ENCODE peak calls at places on chromosomes 11 and 22, in ten cellular contexts. P, J, Z, M, R, H, C, T, E and X are unnamed samples.

GRCh38 chr11:1727088-1727690 is 23.2 kb downstream of the IFITM10 start:
- DNase-seq in P (no peak), J (no peak), Z (no peak), M (no peak), R (no peak), H (no peak), C (no peak), T (no peak), E (no peak), X (no peak)

GRCh38 chr11:118625976-118626375 is 18.6 kb downstream of the PHLDB1 start:
- DNase-seq in P (no peak), J (no peak), Z (no peak), M (no peak), R (peak; percentile 19), H (peak; percentile 19), C (no peak), T (no peak), E (no peak), X (no peak)

GRCh38 chr11:7549681-7550080 is 35.9 kb downstream of the PPFIBP2 start:
- DNase-seq in P (no peak), J (no peak), Z (no peak), M (no peak), R (no peak), H (no peak), C (no peak), T (no peak), E (no peak), X (no peak)

GRCh38 chr22:27970596-27971220 is 51.7 kb upstream of the PITPNB start:
- DNase-seq in P (no peak), J (no peak), Z (no peak), M (no peak), R (no peak), H (no peak), C (no peak), T (no peak), E (peak; percentile 40), X (no peak)

GRCh38 chr22:45834795-45835194 is 142.2 kb downstream of the WNT7B start:
- DNase-seq in P (no peak), J (no peak), Z (no peak), M (no peak), R (no peak), H (no peak), C (no peak), T (no peak), E (no peak), X (no peak)

GRCh38 chr11:7485136-7485853 is at the start of gene OLFML1:
- DNase-seq in P (no peak), J (no peak), Z (no peak), M (no peak), R (no peak), H (no peak), C (no peak), T (no peak), E (peak; percentile 31), X (no peak)

GRCh38 chr11:62025429-62026105 is 58.1 kb upstream of the FTH1 start:
- DNase-seq in P (no peak), J (peak; percentile 6), Z (no peak), M (peak; percentile 76), R (no peak), H (peak; percentile 98), C (peak; percentile 99), T (no peak), E (peak; percentile 97), X (peak; percentile 29)

GRCh38 chr11:19395050-19395449 is 154.3 kb upstream of the E2F8 start:
- DNase-seq in P (no peak), J (no peak), Z (no peak), M (no peak), R (no peak), H (no peak), C (no peak), T (no peak), E (no peak), X (no peak)

GRCh38 chr11:44564198-44564597 is 1.3 kb upstream of the CD82 start:
- DNase-seq in P (no peak), J (no peak), Z (no peak), M (no peak), R (no peak), H (no peak), C (peak; percentile 58), T (no peak), E (no peak), X (peak; percentile 33)

GRCh38 chr11:58642120-58642625 is 19.7 kb downstream of the CNTF start:
- DNase-seq in P (no peak), J (no peak), Z (no peak), M (no peak), R (no peak), H (no peak), C (no peak), T (no peak), E (no peak), X (no peak)

GRCh38 chr11:2451336-2451735 is 6.5 kb downstream of the KCNQ1 start:
- DNase-seq in P (no peak), J (no peak), Z (no peak), M (no peak), R (no peak), H (no peak), C (no peak), T (no peak), E (no peak), X (no peak)